ENCODE peak calls at places on chromosomes 2 and 18, in five cellular contexts. One of them, this sample, is unnamed.
A peak's percentile ranks its signal among the peaks of the same experiment; 100 is the strongest.

GRCh38 chr2:239433777-239434396 is 33.1 kb upstream of the HDAC4 start:
- DNase-seq in left ventricle myocardium inferior: no peak
- DNase-seq in astrocyte of the spinal cord: peak; percentile 32
- DNase-seq in neural progenitor cell: no peak
- DNase-seq in stomach: no peak
- DNase-seq in this sample: peak; percentile 7

GRCh38 chr2:148557844-148558436 is 86.6 kb upstream of the EPC2 start:
- DNase-seq in left ventricle myocardium inferior: no peak
- DNase-seq in astrocyte of the spinal cord: no peak
- DNase-seq in neural progenitor cell: no peak
- DNase-seq in stomach: no peak
- DNase-seq in this sample: no peak

GRCh38 chr18:25298853-25299274 is 53.1 kb downstream of the ZNF521 start:
- DNase-seq in left ventricle myocardium inferior: peak; percentile 25
- DNase-seq in astrocyte of the spinal cord: peak; percentile 89
- DNase-seq in neural progenitor cell: no peak
- DNase-seq in stomach: no peak
- DNase-seq in this sample: peak; percentile 92

GRCh38 chr2:38907743-38908562 is 18.3 kb downstream of the ARHGEF33 start:
- DNase-seq in left ventricle myocardium inferior: no peak
- DNase-seq in astrocyte of the spinal cord: no peak
- DNase-seq in neural progenitor cell: no peak
- DNase-seq in stomach: no peak
- DNase-seq in this sample: no peak

GRCh38 chr2:130302164-130302886 is 40.4 kb upstream of the IMP4 start:
- DNase-seq in left ventricle myocardium inferior: no peak
- DNase-seq in astrocyte of the spinal cord: no peak
- DNase-seq in neural progenitor cell: no peak
- DNase-seq in stomach: no peak
- DNase-seq in this sample: no peak

GRCh38 chr2:25123682-25124081 is 44.7 kb downstream of the POMC start:
- DNase-seq in left ventricle myocardium inferior: no peak
- DNase-seq in astrocyte of the spinal cord: no peak
- DNase-seq in neural progenitor cell: no peak
- DNase-seq in stomach: no peak
- DNase-seq in this sample: no peak

GRCh38 chr2:102761763-102762162 is at the start of gene TMEM182:
- DNase-seq in left ventricle myocardium inferior: peak; percentile 70
- DNase-seq in astrocyte of the spinal cord: no peak
- DNase-seq in neural progenitor cell: no peak
- DNase-seq in stomach: no peak
- DNase-seq in this sample: no peak

GRCh38 chr18:11115268-11115667 is 34.1 kb downstream of the PIEZO2 start:
- DNase-seq in left ventricle myocardium inferior: no peak
- DNase-seq in astrocyte of the spinal cord: no peak
- DNase-seq in neural progenitor cell: no peak
- DNase-seq in stomach: no peak
- DNase-seq in this sample: peak; percentile 71

GRCh38 chr2:184646177-184646576 is 47.8 kb downstream of the ZNF804A start:
- DNase-seq in left ventricle myocardium inferior: no peak
- DNase-seq in astrocyte of the spinal cord: peak; percentile 41
- DNase-seq in neural progenitor cell: peak; percentile 2
- DNase-seq in stomach: no peak
- DNase-seq in this sample: peak; percentile 33

GRCh38 chr18:23239350-23239692 is 104.0 kb downstream of the CABLES1 start:
- DNase-seq in left ventricle myocardium inferior: no peak
- DNase-seq in astrocyte of the spinal cord: no peak
- DNase-seq in neural progenitor cell: no peak
- DNase-seq in stomach: no peak
- DNase-seq in this sample: no peak

GRCh38 chr2:188766086-188766856 is 207.9 kb upstream of the COL3A1 start:
- DNase-seq in left ventricle myocardium inferior: no peak
- DNase-seq in astrocyte of the spinal cord: peak; percentile 43
- DNase-seq in neural progenitor cell: no peak
- DNase-seq in stomach: no peak
- DNase-seq in this sample: no peak

GRCh38 chr2:173016451-173016850 is 59.2 kb upstream of the MAP3K20 start:
- DNase-seq in left ventricle myocardium inferior: no peak
- DNase-seq in astrocyte of the spinal cord: no peak
- DNase-seq in neural progenitor cell: no peak
- DNase-seq in stomach: no peak
- DNase-seq in this sample: no peak

GRCh38 chr18:41150316-41150715 is 804.7 kb upstream of the PIK3C3 start:
- DNase-seq in left ventricle myocardium inferior: no peak
- DNase-seq in astrocyte of the spinal cord: no peak
- DNase-seq in neural progenitor cell: no peak
- DNase-seq in stomach: no peak
- DNase-seq in this sample: no peak

GRCh38 chr2:192030289-192030688 is 164.4 kb downstream of the TMEFF2 start:
- DNase-seq in left ventricle myocardium inferior: no peak
- DNase-seq in astrocyte of the spinal cord: no peak
- DNase-seq in neural progenitor cell: no peak
- DNase-seq in stomach: no peak
- DNase-seq in this sample: peak; percentile 53

GRCh38 chr2:16105178-16105663 is 164.9 kb downstream of the MYCN start:
- DNase-seq in left ventricle myocardium inferior: no peak
- DNase-seq in astrocyte of the spinal cord: no peak
- DNase-seq in neural progenitor cell: peak; percentile 66
- DNase-seq in stomach: no peak
- DNase-seq in this sample: no peak

GRCh38 chr18:37135177-37135576 is 306.2 kb downstream of the KIAA1328 start:
- DNase-seq in left ventricle myocardium inferior: no peak
- DNase-seq in astrocyte of the spinal cord: no peak
- DNase-seq in neural progenitor cell: no peak
- DNase-seq in stomach: no peak
- DNase-seq in this sample: no peak

DNA sequence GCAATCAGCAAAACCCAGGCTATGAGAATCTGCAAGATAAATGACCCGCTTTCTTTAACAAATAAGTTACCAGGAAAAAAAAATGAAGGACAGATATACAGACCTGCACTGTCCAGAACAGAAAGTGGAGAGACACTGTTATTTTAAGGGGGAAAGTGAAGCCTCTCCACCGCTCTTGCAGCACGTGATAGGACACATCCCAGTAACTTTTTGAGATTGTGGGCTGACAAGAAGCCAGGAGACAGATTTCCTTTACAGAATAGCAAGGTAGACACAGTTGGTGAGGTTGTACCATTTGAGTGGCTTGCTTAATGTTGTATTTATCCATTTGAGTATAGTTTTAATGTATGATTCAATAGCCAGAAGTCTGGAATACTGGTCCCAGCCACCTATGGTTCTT is 13.0 kb downstream of the TMEM169 start:
- DNase-seq in left ventricle myocardium inferior: no peak
- DNase-seq in astrocyte of the spinal cord: no peak
- DNase-seq in neural progenitor cell: no peak
- DNase-seq in stomach: no peak
- DNase-seq in this sample: no peak
- H3K4me3 ChIP-seq in left ventricle myocardium inferior: no peak overlapping the region
- H3K4me3 ChIP-seq in astrocyte of the spinal cord: no peak overlapping the region
- H3K4me3 ChIP-seq in neural progenitor cell: no peak overlapping the region
- H3K4me3 ChIP-seq in stomach: no peak overlapping the region
- H3K4me3 ChIP-seq in this sample: no peak overlapping the region

GRCh38 chr2:11398710-11399109 is 54.3 kb upstream of the ROCK2 start:
- DNase-seq in left ventricle myocardium inferior: peak; percentile 64
- DNase-seq in astrocyte of the spinal cord: no peak
- DNase-seq in neural progenitor cell: no peak
- DNase-seq in stomach: peak; percentile 83
- DNase-seq in this sample: no peak
- TF ChIP-seq CTCF in left ventricle myocardium inferior: no peak
- TF ChIP-seq CTCF in astrocyte of the spinal cord: no peak
- TF ChIP-seq CTCF in neural progenitor cell: no peak
- TF ChIP-seq CTCF in stomach: no peak
- TF ChIP-seq CTCF in this sample: no peak

GRCh38 chr2:98806266-98806697 is 75.3 kb upstream of the MGAT4A start:
- DNase-seq in left ventricle myocardium inferior: peak; percentile 78
- DNase-seq in astrocyte of the spinal cord: peak; percentile 45
- DNase-seq in neural progenitor cell: no peak
- DNase-seq in stomach: peak; percentile 92
- DNase-seq in this sample: peak; percentile 46
- H3K4me3 ChIP-seq in left ventricle myocardium inferior: no peak overlapping the region
- H3K4me3 ChIP-seq in astrocyte of the spinal cord: no peak overlapping the region
- H3K4me3 ChIP-seq in neural progenitor cell: no peak overlapping the region
- H3K4me3 ChIP-seq in stomach: no peak overlapping the region
- H3K4me3 ChIP-seq in this sample: no peak overlapping the region

GRCh38 chr18:56060967-56061541 is 473.1 kb upstream of the TCF4 start:
- DNase-seq in left ventricle myocardium inferior: no peak
- DNase-seq in astrocyte of the spinal cord: no peak
- DNase-seq in neural progenitor cell: no peak
- DNase-seq in stomach: no peak
- DNase-seq in this sample: no peak
- TF ChIP-seq CTCF in left ventricle myocardium inferior: no peak
- TF ChIP-seq CTCF in astrocyte of the spinal cord: no peak
- TF ChIP-seq CTCF in neural progenitor cell: no peak
- TF ChIP-seq CTCF in stomach: no peak
- TF ChIP-seq CTCF in this sample: no peak

GRCh38 chr2:127032601-127033000 is 74.4 kb downstream of the BIN1 start:
- DNase-seq in left ventricle myocardium inferior: no peak
- DNase-seq in astrocyte of the spinal cord: no peak
- DNase-seq in neural progenitor cell: no peak
- DNase-seq in stomach: no peak
- DNase-seq in this sample: no peak
- H3K4me3 ChIP-seq in left ventricle myocardium inferior: no peak overlapping the region
- H3K4me3 ChIP-seq in astrocyte of the spinal cord: no peak overlapping the region
- H3K4me3 ChIP-seq in neural progenitor cell: no peak overlapping the region
- H3K4me3 ChIP-seq in stomach: no peak overlapping the region
- H3K4me3 ChIP-seq in this sample: no peak overlapping the region

GRCh38 chr2:157833721-157834120 is 42.4 kb downstream of the ACVR1 start:
- DNase-seq in left ventricle myocardium inferior: no peak
- DNase-seq in astrocyte of the spinal cord: no peak
- DNase-seq in neural progenitor cell: no peak
- DNase-seq in stomach: no peak
- DNase-seq in this sample: no peak
- TF ChIP-seq CTCF in left ventricle myocardium inferior: no peak
- TF ChIP-seq CTCF in astrocyte of the spinal cord: no peak
- TF ChIP-seq CTCF in neural progenitor cell: no peak
- TF ChIP-seq CTCF in stomach: no peak
- TF ChIP-seq CTCF in this sample: no peak

GRCh38 chr2:47172922-47173695 is 18.0 kb upstream of the STPG4 start:
- DNase-seq in left ventricle myocardium inferior: no peak
- DNase-seq in astrocyte of the spinal cord: no peak
- DNase-seq in neural progenitor cell: no peak
- DNase-seq in stomach: no peak
- DNase-seq in this sample: no peak
- H3K4me3 ChIP-seq in left ventricle myocardium inferior: peak overlapping the region; percentile 96
- H3K4me3 ChIP-seq in astrocyte of the spinal cord: peak overlapping the region; percentile 76
- H3K4me3 ChIP-seq in neural progenitor cell: peak overlapping the region; percentile 88
- H3K4me3 ChIP-seq in stomach: peak overlapping the region; percentile 72
- H3K4me3 ChIP-seq in this sample: peak overlapping the region; percentile 96

This sample was measured in fibroblast of pulmonary artery.